ENCODE peak calls at places on chromosomes 13 and 19, in four cellular contexts. One of them, this sample, is unnamed. For H3K4me1 and H3K36me3, the result is how much of the 10 kb centered on the place peaks cover.

GRCh38 chr13:53198699-53199098 is 170.1 kb downstream of the OLFM4 start:
- DNase-seq in SJSA1: no peak
- DNase-seq in CD8-positive, alpha-beta memory T cell: no peak
- DNase-seq in aorta: no peak
- DNase-seq in this sample: no peak

GRCh38 chr19:50796634-50797428 is 6.6 kb downstream of the ACP4 start:
- DNase-seq in CD8-positive, alpha-beta memory T cell: no peak
- DNase-seq in SJSA1: no peak
- DNase-seq in aorta: no peak
- DNase-seq in this sample: no peak

GRCh38 chr13:109734002-109734785 is 52.2 kb downstream of the IRS2 start:
- DNase-seq in SJSA1: peak
- DNase-seq in aorta: no peak
- DNase-seq in CD8-positive, alpha-beta memory T cell: no peak
- DNase-seq in this sample: no peak

GRCh38 chr13:43122706-43123268 is 99.4 kb downstream of the DNAJC15 start:
- DNase-seq in SJSA1: no peak
- DNase-seq in CD8-positive, alpha-beta memory T cell: no peak
- DNase-seq in aorta: no peak
- DNase-seq in this sample: peak

GRCh38 chr13:28329395-28330158 is 165.4 kb downstream of the FLT1 start:
- DNase-seq in SJSA1: peak
- DNase-seq in aorta: no peak
- DNase-seq in CD8-positive, alpha-beta memory T cell: no peak
- DNase-seq in this sample: no peak

GRCh38 chr13:27372896-27373295 is 51.5 kb upstream of the GTF3A start:
- DNase-seq in SJSA1: no peak
- DNase-seq in aorta: no peak
- DNase-seq in CD8-positive, alpha-beta memory T cell: no peak
- DNase-seq in this sample: peak

GRCh38 chr13:24203726-24204295 is 43.3 kb downstream of the SPATA13 start:
- DNase-seq in SJSA1: no peak
- DNase-seq in CD8-positive, alpha-beta memory T cell: peak
- DNase-seq in aorta: no peak
- DNase-seq in this sample: peak

GRCh38 chr19:43664008-43664407 is 6.0 kb downstream of the PLAUR start:
- DNase-seq in aorta: no peak
- DNase-seq in CD8-positive, alpha-beta memory T cell: peak
- DNase-seq in SJSA1: no peak
- DNase-seq in this sample: no peak

GRCh38 chr19:8000298-8001038 is 5.0 kb downstream of the ELAVL1 start:
- DNase-seq in aorta: no peak
- DNase-seq in SJSA1: no peak
- DNase-seq in CD8-positive, alpha-beta memory T cell: no peak
- DNase-seq in this sample: no peak

GRCh38 chr19:3253270-3253669 is 28.8 kb downstream of the CELF5 start:
- DNase-seq in SJSA1: no peak
- DNase-seq in CD8-positive, alpha-beta memory T cell: no peak
- DNase-seq in aorta: no peak
- DNase-seq in this sample: no peak

GRCh38 chr19:17553256-17553655 is 2.2 kb upstream of the COLGALT1 start:
- DNase-seq in aorta: no peak
- DNase-seq in SJSA1: no peak
- DNase-seq in CD8-positive, alpha-beta memory T cell: no peak
- DNase-seq in this sample: no peak

GRCh38 chr19:49912965-49913685 is 15.9 kb upstream of the ATF5 start:
- DNase-seq in CD8-positive, alpha-beta memory T cell: no peak
- DNase-seq in aorta: no peak
- DNase-seq in SJSA1: no peak
- DNase-seq in this sample: no peak

GRCh38 chr13:76965759-76966421 is 17.6 kb downstream of the ACOD1 start:
- DNase-seq in CD8-positive, alpha-beta memory T cell: no peak
- DNase-seq in aorta: peak
- DNase-seq in SJSA1: no peak
- DNase-seq in this sample: no peak

GRCh38 chr13:41306271-41307150 is 4.6 kb upstream of the NAA16 start:
- DNase-seq in aorta: no peak
- DNase-seq in CD8-positive, alpha-beta memory T cell: no peak
- DNase-seq in SJSA1: no peak
- DNase-seq in this sample: no peak

GRCh38 chr19:4972509-4973230 is 3.8 kb downstream of the KDM4B start:
- DNase-seq in aorta: no peak
- DNase-seq in SJSA1: no peak
- DNase-seq in CD8-positive, alpha-beta memory T cell: no peak
- DNase-seq in this sample: peak

GRCh38 chr13:110334256-110334655 is 27.2 kb downstream of the COL4A2 start:
- DNase-seq in CD8-positive, alpha-beta memory T cell: no peak
- DNase-seq in SJSA1: peak
- DNase-seq in aorta: no peak
- DNase-seq in this sample: no peak

GRCh38 chr19:10769533-10770491 is 51.9 kb downstream of the DNM2 start:
- DNase-seq in aorta: no peak
- DNase-seq in SJSA1: no peak
- DNase-seq in CD8-positive, alpha-beta memory T cell: peak
- DNase-seq in this sample: peak

GRCh38 chr19:10829967-10830366 is 6.0 kb downstream of the TMED1 start:
- DNase-seq in SJSA1: no peak
- DNase-seq in CD8-positive, alpha-beta memory T cell: no peak
- DNase-seq in aorta: no peak
- DNase-seq in this sample: no peak

GRCh38 chr19:54390942-54391577 is 24.2 kb upstream of the TTYH1 start:
- DNase-seq in CD8-positive, alpha-beta memory T cell: peak
- DNase-seq in aorta: no peak
- DNase-seq in SJSA1: peak
- DNase-seq in this sample: peak

GRCh38 chr19:15328312-15328711 is 4.0 kb downstream of the BRD4 start:
- DNase-seq in aorta: no peak
- DNase-seq in SJSA1: no peak
- DNase-seq in CD8-positive, alpha-beta memory T cell: no peak
- DNase-seq in this sample: no peak

GRCh38 chr19:1007399-1007745 is 7.2 kb downstream of the GRIN3B start:
- DNase-seq in aorta: no peak
- DNase-seq in CD8-positive, alpha-beta memory T cell: no peak
- DNase-seq in SJSA1: no peak
- DNase-seq in this sample: no peak

GRCh38 chr19:50667177-50667758 is 18.0 kb downstream of the C19orf81 start:
- DNase-seq in CD8-positive, alpha-beta memory T cell: no peak
- DNase-seq in aorta: no peak
- DNase-seq in SJSA1: no peak
- DNase-seq in this sample: no peak

GRCh38 chr13:59447846-59448620 is 715.7 kb downstream of the DIAPH3 start:
- DNase-seq in CD8-positive, alpha-beta memory T cell: no peak
- DNase-seq in SJSA1: no peak
- DNase-seq in aorta: no peak
- DNase-seq in this sample: no peak

GRCh38 chr13:79631260-79631659 is 150.3 kb downstream of the NDFIP2 start:
- DNase-seq in aorta: no peak
- DNase-seq in SJSA1: no peak
- DNase-seq in CD8-positive, alpha-beta memory T cell: no peak
- DNase-seq in this sample: peak

GRCh38 chr13:43356566-43356965 is 333.2 kb downstream of the DNAJC15 start:
- DNase-seq in aorta: no peak
- DNase-seq in SJSA1: no peak
- DNase-seq in CD8-positive, alpha-beta memory T cell: no peak
- DNase-seq in this sample: no peak

GRCh38 chr19:49949735-49950589 is 11.0 kb downstream of the SIGLEC11 start:
- DNase-seq in CD8-positive, alpha-beta memory T cell: no peak
- DNase-seq in SJSA1: no peak
- DNase-seq in aorta: peak
- DNase-seq in this sample: no peak

GRCh38 chr13:110182461-110182860 is 124.5 kb downstream of the COL4A1 start:
- DNase-seq in aorta: no peak
- DNase-seq in SJSA1: no peak
- DNase-seq in CD8-positive, alpha-beta memory T cell: no peak
- DNase-seq in this sample: no peak

GRCh38 chr13:31048521-31048920 is 113.2 kb downstream of the HSPH1 start:
- DNase-seq in aorta: no peak
- DNase-seq in CD8-positive, alpha-beta memory T cell: no peak
- DNase-seq in SJSA1: no peak
- DNase-seq in this sample: no peak

GRCh38 chr19:34432797-34433196 is 4.6 kb downstream of the UBA2 start:
- DNase-seq in aorta: peak
- DNase-seq in SJSA1: no peak
- DNase-seq in CD8-positive, alpha-beta memory T cell: no peak
- DNase-seq in this sample: no peak

GRCh38 chr19:46985532-46986415 is 33.9 kb upstream of the NPAS1 start:
- DNase-seq in CD8-positive, alpha-beta memory T cell: no peak
- DNase-seq in SJSA1: no peak
- DNase-seq in aorta: no peak
- DNase-seq in this sample: peak

GRCh38 chr19:40771101-40771539 is 4.2 kb upstream of the MIA start:
- DNase-seq in SJSA1: no peak
- DNase-seq in CD8-positive, alpha-beta memory T cell: peak
- DNase-seq in aorta: no peak
- DNase-seq in this sample: peak

GRCh38 chr13:27043013-27043412 is 128.6 kb downstream of the USP12 start:
- DNase-seq in CD8-positive, alpha-beta memory T cell: no peak
- DNase-seq in SJSA1: peak
- DNase-seq in aorta: no peak
- DNase-seq in this sample: no peak

GRCh38 chr13:83184819-83185218 is 697.5 kb downstream of the SLITRK1 start:
- DNase-seq in CD8-positive, alpha-beta memory T cell: no peak
- DNase-seq in SJSA1: no peak
- DNase-seq in aorta: no peak
- DNase-seq in this sample: no peak

GRCh38 chr19:45769821-45770191 is 754 bp upstream of the SIX5 start:
- DNase-seq in SJSA1: peak
- DNase-seq in CD8-positive, alpha-beta memory T cell: peak
- DNase-seq in aorta: no peak
- DNase-seq in this sample: peak

GRCh38 chr13:96403241-96403640 is 313.3 kb downstream of the HS6ST3 start:
- DNase-seq in CD8-positive, alpha-beta memory T cell: no peak
- DNase-seq in aorta: no peak
- DNase-seq in SJSA1: no peak
- DNase-seq in this sample: no peak

GRCh38 chr13:20118268-20119140 is 42.3 kb downstream of the GJA3 start:
- DNase-seq in SJSA1: no peak
- DNase-seq in CD8-positive, alpha-beta memory T cell: no peak
- DNase-seq in aorta: peak
- DNase-seq in this sample: peak

GRCh38 chr19:41958367-41959055 is 610 bp downstream of the RABAC1 start:
- DNase-seq in SJSA1: peak
- DNase-seq in CD8-positive, alpha-beta memory T cell: peak
- DNase-seq in aorta: peak
- DNase-seq in this sample: peak

GRCh38 chr19:41956621-41957020 is 2.5 kb downstream of the RABAC1 start:
- DNase-seq in SJSA1: no peak
- DNase-seq in CD8-positive, alpha-beta memory T cell: no peak
- DNase-seq in aorta: no peak
- DNase-seq in this sample: peak

GRCh38 chr19:41957838-41958366 is 1.2 kb downstream of the RABAC1 start:
- DNase-seq in CD8-positive, alpha-beta memory T cell: peak
- DNase-seq in aorta: no peak
- DNase-seq in SJSA1: peak
- DNase-seq in this sample: peak

GRCh38 chr19:41955521-41955920 is 3.6 kb downstream of the RABAC1 start:
- DNase-seq in CD8-positive, alpha-beta memory T cell: no peak
- DNase-seq in SJSA1: no peak
- DNase-seq in aorta: no peak
- DNase-seq in this sample: no peak

DNA sequence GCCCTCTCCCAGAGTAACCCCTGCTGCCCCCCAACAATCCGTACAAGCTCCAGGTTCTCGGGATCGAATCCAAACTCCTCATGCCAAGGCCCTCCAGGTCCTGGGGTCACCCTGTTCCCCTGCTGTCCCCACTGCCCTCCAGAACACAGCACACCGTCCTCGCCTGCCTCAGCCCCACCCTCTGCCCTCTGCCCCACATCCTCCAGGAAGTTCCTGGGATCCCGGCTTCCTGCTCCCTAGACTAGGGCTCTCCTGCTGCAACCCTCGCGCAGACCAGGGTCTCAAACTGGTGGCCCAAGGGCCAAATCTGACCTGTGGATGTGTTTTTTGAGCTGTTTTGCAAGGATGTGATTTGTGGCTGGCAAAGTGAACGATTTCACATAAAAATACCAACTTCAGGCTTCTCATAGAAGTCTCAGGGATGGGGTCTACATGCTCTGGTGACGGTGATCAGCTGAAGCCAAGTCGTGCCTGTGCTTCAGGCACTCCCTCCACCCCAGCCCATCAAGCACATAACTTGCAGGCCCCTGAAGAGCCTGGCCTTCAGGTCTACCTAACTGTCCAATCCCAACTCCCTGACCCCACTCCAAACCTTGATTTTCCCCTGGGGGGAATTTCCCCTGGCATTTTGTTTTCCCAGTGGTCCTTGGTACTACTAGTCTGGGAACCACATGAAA is 1.8 kb downstream of the RABAC1 start:
- DNase-seq in aorta: no peak
- DNase-seq in SJSA1: no peak
- DNase-seq in CD8-positive, alpha-beta memory T cell: no peak
- DNase-seq in this sample: peak
- H3K27ac ChIP-seq in aorta: no peak
- H3K27ac ChIP-seq in SJSA1: no peak
- H3K27ac ChIP-seq in CD8-positive, alpha-beta memory T cell: no peak
- H3K27ac ChIP-seq in this sample: peak

GRCh38 chr19:30082611-30083010 is 140.6 kb downstream of the URI1 start:
- DNase-seq in SJSA1: no peak
- DNase-seq in CD8-positive, alpha-beta memory T cell: no peak
- DNase-seq in aorta: peak
- DNase-seq in this sample: no peak
- H3K4me1 ChIP-seq in SJSA1: under half
- H3K4me1 ChIP-seq in CD8-positive, alpha-beta memory T cell: under half
- H3K4me1 ChIP-seq in aorta: under half
- H3K4me1 ChIP-seq in this sample: under half

GRCh38 chr13:104246955-104247354 is 1180.7 kb upstream of the SLC10A2 start:
- DNase-seq in aorta: no peak
- DNase-seq in SJSA1: no peak
- DNase-seq in CD8-positive, alpha-beta memory T cell: no peak
- DNase-seq in this sample: no peak
- H3K36me3 ChIP-seq in aorta: under half
- H3K36me3 ChIP-seq in SJSA1: under half
- H3K36me3 ChIP-seq in CD8-positive, alpha-beta memory T cell: under half
- H3K36me3 ChIP-seq in this sample: under half

GRCh38 chr13:51249767-51250741 is 27.9 kb downstream of the FAM124A start:
- DNase-seq in SJSA1: no peak
- DNase-seq in CD8-positive, alpha-beta memory T cell: no peak
- DNase-seq in aorta: no peak
- DNase-seq in this sample: peak
- H3K27ac ChIP-seq in SJSA1: no peak
- H3K27ac ChIP-seq in CD8-positive, alpha-beta memory T cell: no peak
- H3K27ac ChIP-seq in aorta: no peak
- H3K27ac ChIP-seq in this sample: no peak

This sample was measured in small intestine.